ENCODE peak calls at places on chromosome 17, in eight cellular contexts. R is IMR-90, C is sigmoid colon, Q is adrenal gland, A is esophagus squamous epithelium, X is tibial nerve, S is heart left ventricle, K is uterus. T is an unnamed sample.

GRCh38 chr17:70157151-70157550 is 12.2 kb upstream of the KCNJ2 start:
- DNase-seq in K (no peak), R (no peak), S (no peak), C (no peak), Q (no peak), A (no peak), X (no peak), T (no peak)

GRCh38 chr17:40622509-40622928 is 25.1 kb downstream of the SMARCE1 start:
- DNase-seq in A (no peak), R (no peak), C (no peak), K (no peak), S (no peak), X (no peak), Q (no peak), T (no peak)

GRCh38 chr17:27976331-27976730 is 66.1 kb upstream of the NLK start:
- DNase-seq in R (no peak), X (no peak), A (no peak), S (no peak), C (no peak), Q (no peak), K (no peak), T (no peak)

GRCh38 chr17:28948873-28949184 is 2.5 kb downstream of the PHF12 start:
- DNase-seq in Q (no peak), C (no peak), A (no peak), X (no peak), K (no peak), S (peak), R (peak), T (peak)

GRCh38 chr17:43392397-43392796 is 6.4 kb upstream of the ARL4D start:
- DNase-seq in C (no peak), K (no peak), Q (no peak), R (no peak), X (no peak), S (no peak), A (no peak), T (no peak)

GRCh38 chr17:57541472-57542394 is 203.4 kb downstream of the CCDC182 start:
- DNase-seq in R (peak), K (peak), S (no peak), Q (peak), X (no peak), C (peak), A (no peak), T (no peak)

GRCh38 chr17:63946440-63947363 is 14.6 kb upstream of the CD79B start:
- DNase-seq in C (no peak), S (no peak), A (no peak), R (peak), Q (peak), K (no peak), X (peak), T (peak)

GRCh38 chr17:80070375-80071115 is 30.8 kb upstream of the GAA start:
- DNase-seq in Q (peak), A (no peak), C (no peak), X (no peak), S (no peak), R (no peak), K (no peak), T (peak)

GRCh38 chr17:50440838-50441829 is 15.1 kb downstream of the ACSF2 start:
- DNase-seq in S (no peak), X (no peak), A (no peak), Q (no peak), R (no peak), K (no peak), C (no peak), T (no peak)

GRCh38 chr17:64747938-64748540 is 85.9 kb upstream of the SMURF2 start:
- DNase-seq in R (peak), S (no peak), A (no peak), K (no peak), Q (no peak), C (no peak), X (no peak), T (no peak)

GRCh38 chr17:28282596-28282995 is 36.4 kb upstream of the TMEM97 start:
- DNase-seq in C (no peak), K (no peak), R (peak), S (no peak), Q (no peak), A (no peak), X (no peak), T (no peak)

GRCh38 chr17:7579001-7579838 is at the start of gene CD68:
- DNase-seq in C (peak), R (peak), A (peak), Q (peak), K (peak), S (peak), X (peak), T (peak)

GRCh38 chr17:58184308-58184985 is 8.1 kb upstream of the EPX start:
- DNase-seq in X (no peak), Q (no peak), C (no peak), K (no peak), R (peak), A (no peak), S (no peak), T (no peak)

GRCh38 chr17:80892019-80892855 is 99.4 kb upstream of the CHMP6 start:
- DNase-seq in C (peak), A (peak), R (peak), K (peak), S (peak), Q (peak), X (peak), T (peak)

GRCh38 chr17:50903604-50904521 is 37.7 kb upstream of the TOB1 start:
- DNase-seq in R (peak), K (no peak), X (no peak), C (no peak), A (no peak), Q (no peak), S (no peak), T (no peak)

GRCh38 chr17:8420041-8420934 is 15.4 kb upstream of the NDEL1 start:
- DNase-seq in R (peak), S (peak), X (peak), Q (peak), A (no peak), C (peak), K (no peak), T (no peak)

GRCh38 chr17:4950075-4950756 is 703 bp upstream of the ENO3 start:
- DNase-seq in K (peak), C (peak), R (no peak), Q (peak), S (peak), X (no peak), A (no peak), T (no peak)

GRCh38 chr17:63540581-63540980 is 9.7 kb upstream of the DCAF7 start:
- DNase-seq in S (no peak), Q (no peak), C (no peak), K (no peak), A (no peak), R (no peak), X (no peak), T (no peak)

GRCh38 chr17:5297245-5297644 is 15.2 kb downstream of the RABEP1 start:
- DNase-seq in K (no peak), Q (no peak), R (no peak), X (no peak), A (no peak), C (no peak), S (no peak), T (no peak)

GRCh38 chr17:31529841-31530251 is 138.4 kb downstream of the RAB11FIP4 start:
- DNase-seq in X (no peak), A (no peak), Q (no peak), R (no peak), C (no peak), K (no peak), S (no peak), T (no peak)

GRCh38 chr17:76473541-76473985 is 6.2 kb downstream of the AANAT start:
- DNase-seq in R (no peak), A (no peak), K (no peak), S (no peak), X (no peak), C (no peak), Q (no peak), T (no peak)

GRCh38 chr17:30376621-30377452 is 1.9 kb upstream of the CPD start:
- DNase-seq in R (peak), S (no peak), K (peak), C (no peak), Q (no peak), A (no peak), X (peak), T (no peak)
- TF ChIP-seq POLR2A in R (no peak), S (no peak), K (no peak), C (no peak), Q (no peak), A (no peak), X (no peak), T (no peak)

GRCh38 chr17:48679385-48680096 is 42.8 kb downstream of the PRAC1 start:
- DNase-seq in Q (no peak), X (no peak), R (no peak), A (no peak), C (no peak), K (no peak), S (no peak), T (no peak)

GRCh38 chr17:48676963-48677558 is 45.3 kb downstream of the PRAC1 start:
- DNase-seq in K (no peak), A (no peak), X (no peak), R (no peak), C (no peak), Q (no peak), S (no peak), T (no peak)

GRCh38 chr17:48678141-48678971 is 44.0 kb downstream of the PRAC1 start:
- DNase-seq in R (peak), S (peak), X (peak), A (no peak), Q (peak), C (peak), K (peak), T (peak)

GRCh38 chr17:48681609-48682008 is 40.7 kb downstream of the PRAC1 start:
- DNase-seq in Q (no peak), S (no peak), R (no peak), A (no peak), K (no peak), C (no peak), X (no peak), T (no peak)
- TF ChIP-seq POLR2A in Q (no peak), S (no peak), R (no peak), A (no peak), K (no peak), C (no peak), X (no peak), T (no peak)

GRCh38 chr17:66952031-66952524 is 12.4 kb upstream of the CACNG4 start:
- DNase-seq in S (no peak), A (no peak), C (no peak), R (peak), X (no peak), K (peak), Q (no peak), T (no peak)
- TF ChIP-seq POLR2A in S (no peak), A (no peak), C (no peak), R (no peak), X (no peak), K (peak), Q (no peak), T (no peak)

GRCh38 chr17:46795379-46795952 is 23.0 kb downstream of the WNT3 start:
- DNase-seq in R (no peak), Q (no peak), A (no peak), S (no peak), K (no peak), X (no peak), C (no peak), T (no peak)
- TF ChIP-seq POLR2A in R (no peak), Q (no peak), A (no peak), S (no peak), K (no peak), X (no peak), C (no peak), T (no peak)

T was measured in testis.